ENCODE peak calls at places on chromosomes 6 and 20, in four cellular contexts. One of them, this sample, is unnamed.

GRCh38 chr6:25404693-25405169 is 125.6 kb downstream of the CARMIL1 start:
- DNase-seq in astrocyte: no peak
- DNase-seq in GM23248: peak; percentile 10
- DNase-seq in DND-41: peak; percentile 41
- DNase-seq in this sample: no peak

GRCh38 chr20:32580970-32581838 is 3.9 kb downstream of the NOL4L start:
- DNase-seq in DND-41: peak; percentile 54
- DNase-seq in GM23248: no peak
- DNase-seq in astrocyte: no peak
- DNase-seq in this sample: no peak

GRCh38 chr6:20319520-20320357 is 81.9 kb upstream of the E2F3 start:
- DNase-seq in DND-41: peak; percentile 77
- DNase-seq in GM23248: no peak
- DNase-seq in astrocyte: no peak
- DNase-seq in this sample: no peak

GRCh38 chr20:63735859-63736718 is at the start of gene LIME1:
- DNase-seq in astrocyte: no peak
- DNase-seq in DND-41: peak; percentile 76
- DNase-seq in GM23248: no peak
- DNase-seq in this sample: peak; percentile 61

GRCh38 chr6:127539292-127539691 is 20.2 kb upstream of the MTCL3 start:
- DNase-seq in DND-41: no peak
- DNase-seq in GM23248: peak; percentile 63
- DNase-seq in astrocyte: peak; percentile 16
- DNase-seq in this sample: peak; percentile 69

GRCh38 chr20:32920530-32921298 is 62.0 kb downstream of the EFCAB8 start:
- DNase-seq in astrocyte: no peak
- DNase-seq in GM23248: no peak
- DNase-seq in DND-41: no peak
- DNase-seq in this sample: no peak

GRCh38 chr20:57322476-57322875 is 7.1 kb upstream of the SPO11 start:
- DNase-seq in DND-41: no peak
- DNase-seq in GM23248: peak; percentile 14
- DNase-seq in astrocyte: no peak
- DNase-seq in this sample: peak; percentile 58

GRCh38 chr20:19438488-19438887 is 226.0 kb downstream of the SLC24A3 start:
- DNase-seq in astrocyte: no peak
- DNase-seq in GM23248: no peak
- DNase-seq in DND-41: no peak
- DNase-seq in this sample: no peak

GRCh38 chr20:33893314-33893713 is 82.2 kb downstream of the CHMP4B start:
- DNase-seq in GM23248: peak; percentile 93
- DNase-seq in astrocyte: peak; percentile 85
- DNase-seq in DND-41: no peak
- DNase-seq in this sample: no peak

GRCh38 chr6:147567141-147567805 is 58.8 kb downstream of the SAMD5 start:
- DNase-seq in astrocyte: no peak
- DNase-seq in GM23248: peak; percentile 28
- DNase-seq in DND-41: no peak
- DNase-seq in this sample: no peak

GRCh38 chr20:32285621-32286334 is 8.3 kb downstream of the KIF3B start:
- DNase-seq in DND-41: peak; percentile 20
- DNase-seq in GM23248: peak; percentile 72
- DNase-seq in astrocyte: peak; percentile 34
- DNase-seq in this sample: peak; percentile 96

GRCh38 chr6:12060780-12061619 is 48.9 kb downstream of the HIVEP1 start:
- DNase-seq in astrocyte: peak; percentile 78
- DNase-seq in GM23248: no peak
- DNase-seq in DND-41: no peak
- DNase-seq in this sample: peak; percentile 96

GRCh38 chr6:143283887-143284640 is 166.4 kb downstream of the ADAT2 start:
- DNase-seq in astrocyte: peak; percentile 79
- DNase-seq in DND-41: no peak
- DNase-seq in GM23248: peak; percentile 66
- DNase-seq in this sample: no peak

GRCh38 chr6:26121141-26122004 is 34.1 kb downstream of the HFE start:
- DNase-seq in DND-41: no peak
- DNase-seq in GM23248: peak; percentile 15
- DNase-seq in astrocyte: peak; percentile 49
- DNase-seq in this sample: no peak

DNA sequence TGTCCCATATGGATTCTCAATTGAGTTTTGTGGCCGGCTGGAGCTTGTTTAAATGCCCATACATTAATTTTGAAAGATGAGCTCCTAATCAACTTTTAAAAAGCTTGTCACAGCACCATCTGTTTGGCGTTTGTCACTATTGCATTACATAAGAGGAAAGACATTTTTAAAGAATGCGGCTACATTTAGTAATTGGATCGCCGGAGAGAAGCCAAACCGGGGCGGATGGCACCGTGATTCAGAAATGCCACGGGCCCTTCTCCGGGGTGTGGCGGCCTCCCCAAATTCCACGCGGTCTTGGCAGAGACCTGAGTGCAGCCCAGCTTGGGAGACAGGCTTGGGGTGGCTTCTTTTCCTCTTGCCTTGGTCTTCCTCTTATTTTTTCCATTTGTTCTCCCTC is 67.7 kb upstream of the ZNFX1 start:
- DNase-seq in GM23248: peak; percentile 93
- DNase-seq in DND-41: no peak
- DNase-seq in astrocyte: peak; percentile 79
- DNase-seq in this sample: no peak
- H3K9ac ChIP-seq in GM23248: peak overlapping the region; percentile 73
- H3K9ac ChIP-seq in DND-41: no peak overlapping the region
- H3K9ac ChIP-seq in astrocyte: peak overlapping the region; percentile 66
- H3K9ac ChIP-seq in this sample: no peak overlapping the region

DNA sequence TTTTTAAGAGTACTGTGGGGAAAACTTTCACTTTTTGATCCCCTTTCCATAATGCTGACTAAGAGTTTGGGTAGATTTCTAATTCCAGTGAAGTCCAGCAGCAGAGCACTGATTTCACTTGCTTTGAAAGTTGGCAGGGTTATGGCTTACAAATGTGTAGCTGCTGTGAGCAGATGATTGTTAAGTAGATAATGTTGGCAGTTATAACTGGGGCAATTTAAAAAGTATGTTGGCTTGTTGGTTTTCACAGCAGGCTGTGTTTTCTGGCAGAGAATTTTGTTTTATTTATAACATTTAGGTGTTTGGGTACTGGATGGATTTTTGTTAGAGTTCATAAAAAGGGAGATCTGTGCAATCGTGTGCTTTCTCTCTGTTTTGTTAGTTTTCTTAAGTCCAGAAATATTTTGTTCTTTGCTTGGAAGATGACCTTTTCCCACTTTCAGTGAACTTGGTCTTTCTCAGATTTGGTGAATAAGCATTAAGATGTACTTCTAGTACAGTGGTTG is 31.4 kb downstream of the AFDN start:
- DNase-seq in DND-41: no peak
- DNase-seq in astrocyte: peak; percentile 81
- DNase-seq in GM23248: peak; percentile 80
- DNase-seq in this sample: no peak
- H3K4me3 ChIP-seq in DND-41: no peak overlapping the region
- H3K4me3 ChIP-seq in astrocyte: peak overlapping the region; percentile 0
- H3K4me3 ChIP-seq in GM23248: no peak overlapping the region
- H3K4me3 ChIP-seq in this sample: no peak overlapping the region

DNA sequence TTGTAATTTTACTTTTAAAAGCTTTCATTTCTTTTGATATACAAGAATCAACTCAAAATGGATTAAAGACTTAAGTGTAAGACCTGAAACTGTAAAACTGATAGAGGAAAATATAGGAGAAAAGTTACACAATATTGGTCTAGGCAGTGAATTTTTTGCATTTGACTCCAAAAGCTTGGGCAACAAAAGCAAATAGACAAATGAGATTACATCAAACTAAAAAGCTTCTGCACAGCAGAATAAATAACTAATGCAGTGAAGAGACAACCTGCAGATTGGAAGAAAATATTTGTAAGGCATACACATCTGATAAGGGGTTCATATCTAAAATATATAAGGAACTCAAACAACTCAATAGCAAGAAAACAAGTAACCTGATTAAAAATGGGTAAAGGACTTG is 3.0 kb downstream of the GABRR1 start:
- DNase-seq in astrocyte: no peak
- DNase-seq in GM23248: no peak
- DNase-seq in DND-41: no peak
- DNase-seq in this sample: no peak
- H3K9ac ChIP-seq in astrocyte: no peak overlapping the region
- H3K9ac ChIP-seq in GM23248: no peak overlapping the region
- H3K9ac ChIP-seq in DND-41: no peak overlapping the region
- H3K9ac ChIP-seq in this sample: no peak overlapping the region

GRCh38 chr20:26277339-26277738 is 580.7 kb upstream of the ZNF337 start:
- DNase-seq in astrocyte: no peak
- DNase-seq in DND-41: no peak
- DNase-seq in GM23248: no peak
- DNase-seq in this sample: no peak
- H3K4me3 ChIP-seq in astrocyte: no peak overlapping the region
- H3K4me3 ChIP-seq in DND-41: no peak overlapping the region
- H3K4me3 ChIP-seq in GM23248: no peak overlapping the region
- H3K4me3 ChIP-seq in this sample: no peak overlapping the region

DNA sequence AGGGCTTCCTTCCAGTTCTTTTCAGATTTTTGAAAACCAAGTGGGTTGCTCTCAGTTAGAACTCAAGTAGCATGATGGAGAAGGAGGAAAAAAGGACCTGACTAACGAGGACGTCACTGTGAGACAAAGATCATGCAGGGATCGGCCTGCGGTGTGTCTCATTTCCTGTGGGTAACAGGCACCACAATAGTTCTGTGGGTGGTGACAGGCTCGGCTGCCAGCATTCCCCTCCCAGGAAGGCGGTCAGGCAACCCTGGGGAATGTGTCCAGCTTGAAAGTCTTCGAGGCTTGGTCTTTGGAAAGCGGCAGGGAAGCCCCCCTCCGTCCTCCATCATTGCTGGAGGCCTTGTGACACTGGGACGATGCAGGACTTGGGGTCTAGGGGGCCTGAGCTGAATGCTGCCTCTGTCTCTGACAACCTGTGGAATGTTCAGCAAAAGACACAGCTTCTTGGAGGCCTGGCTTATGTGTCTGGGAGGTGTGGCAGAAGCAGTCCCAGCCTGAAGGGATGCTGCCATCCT is 121.0 kb downstream of the BCAS1 start:
- DNase-seq in DND-41: peak; percentile 79
- DNase-seq in GM23248: peak; percentile 98
- DNase-seq in astrocyte: peak; percentile 98
- DNase-seq in this sample: no peak
- H3K9ac ChIP-seq in DND-41: no peak overlapping the region
- H3K9ac ChIP-seq in GM23248: peak overlapping the region; percentile 55
- H3K9ac ChIP-seq in astrocyte: peak overlapping the region; percentile 70
- H3K9ac ChIP-seq in this sample: no peak overlapping the region

GRCh38 chr6:3746119-3746691 is 5.3 kb downstream of the PXDC1 start:
- DNase-seq in GM23248: no peak
- DNase-seq in DND-41: no peak
- DNase-seq in astrocyte: no peak
- DNase-seq in this sample: no peak

GRCh38 chr6:3748208-3748701 is 3.3 kb downstream of the PXDC1 start:
- DNase-seq in GM23248: peak; percentile 97
- DNase-seq in DND-41: peak; percentile 21
- DNase-seq in astrocyte: peak; percentile 68
- DNase-seq in this sample: peak; percentile 68

GRCh38 chr6:3745566-3746118 is 5.9 kb downstream of the PXDC1 start:
- DNase-seq in astrocyte: no peak
- DNase-seq in GM23248: no peak
- DNase-seq in DND-41: peak; percentile 29
- DNase-seq in this sample: no peak

GRCh38 chr6:3747100-3747737 is 4.3 kb downstream of the PXDC1 start:
- DNase-seq in astrocyte: no peak
- DNase-seq in DND-41: no peak
- DNase-seq in GM23248: no peak
- DNase-seq in this sample: no peak

GRCh38 chr6:3746696-3747095 is 4.8 kb downstream of the PXDC1 start:
- DNase-seq in GM23248: no peak
- DNase-seq in astrocyte: no peak
- DNase-seq in DND-41: no peak
- DNase-seq in this sample: no peak
- H3K4me3 ChIP-seq in GM23248: no peak overlapping the region
- H3K4me3 ChIP-seq in astrocyte: no peak overlapping the region
- H3K4me3 ChIP-seq in DND-41: no peak overlapping the region
- H3K4me3 ChIP-seq in this sample: no peak overlapping the region

GRCh38 chr6:113646701-113647100 is 210.4 kb upstream of the MARCKS start:
- DNase-seq in GM23248: no peak
- DNase-seq in astrocyte: no peak
- DNase-seq in DND-41: no peak
- DNase-seq in this sample: no peak

GRCh38 chr6:113645986-113646385 is 211.2 kb upstream of the MARCKS start:
- DNase-seq in astrocyte: no peak
- DNase-seq in GM23248: no peak
- DNase-seq in DND-41: no peak
- DNase-seq in this sample: no peak

GRCh38 chr6:113642714-113643442 is 214.3 kb upstream of the MARCKS start:
- DNase-seq in DND-41: no peak
- DNase-seq in astrocyte: no peak
- DNase-seq in GM23248: peak; percentile 8
- DNase-seq in this sample: no peak

GRCh38 chr6:113645576-113645970 is 211.6 kb upstream of the MARCKS start:
- DNase-seq in astrocyte: peak; percentile 99
- DNase-seq in GM23248: peak; percentile 90
- DNase-seq in DND-41: no peak
- DNase-seq in this sample: no peak

GRCh38 chr6:113644861-113645575 is 212.1 kb upstream of the MARCKS start:
- DNase-seq in DND-41: no peak
- DNase-seq in GM23248: peak; percentile 95
- DNase-seq in astrocyte: peak; percentile 99
- DNase-seq in this sample: no peak
- H3K9ac ChIP-seq in DND-41: no peak overlapping the region
- H3K9ac ChIP-seq in GM23248: peak overlapping the region; percentile 67
- H3K9ac ChIP-seq in astrocyte: peak overlapping the region; percentile 79
- H3K9ac ChIP-seq in this sample: no peak overlapping the region

DNA sequence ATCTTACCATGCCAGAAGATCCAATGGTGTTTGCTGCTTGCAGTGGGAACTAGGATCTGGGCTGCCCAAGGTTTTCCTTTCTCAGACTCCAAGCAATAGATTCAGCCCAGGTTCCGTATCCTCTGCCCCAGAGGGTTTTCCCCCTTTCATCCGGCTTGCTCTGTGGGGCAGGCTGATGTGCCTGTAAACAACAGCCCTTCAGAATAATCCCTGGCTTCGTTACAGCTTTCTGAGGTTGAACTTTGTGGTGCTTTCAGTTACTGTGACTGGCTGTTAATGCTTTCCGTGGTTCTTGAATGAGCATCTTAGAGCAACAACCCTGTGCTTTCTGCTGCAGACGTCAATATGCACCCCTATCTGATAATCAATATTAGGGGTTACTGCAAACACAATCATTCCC is 400.4 kb downstream of the BTBD3 start:
- DNase-seq in astrocyte: no peak
- DNase-seq in GM23248: no peak
- DNase-seq in DND-41: no peak
- DNase-seq in this sample: no peak
- H3K4me3 ChIP-seq in astrocyte: no peak overlapping the region
- H3K4me3 ChIP-seq in GM23248: no peak overlapping the region
- H3K4me3 ChIP-seq in DND-41: no peak overlapping the region
- H3K4me3 ChIP-seq in this sample: no peak overlapping the region